ENCODE peak calls at places on chromosomes 16 and 17, in eight cellular contexts. Z is uterus, Q is IMR-90, D is hepatocyte, Y is left lung, I is adrenal gland, P is endothelial cell of umbilical vein, X is fibroblast of lung. G is an unnamed sample.

GRCh38 chr17:20998571-20999043 is 44.2 kb downstream of the USP22 start:
- DNase-seq in D (peak; percentile 3), Q (no peak), X (no peak), Y (no peak), I (no peak), P (no peak), Z (no peak), G (no peak)

GRCh38 chr16:85462405-85463227 is 150.5 kb upstream of the GSE1 start:
- DNase-seq in Z (peak; percentile 58), D (peak; percentile 80), Y (peak; percentile 72), Q (no peak), P (no peak), X (no peak), I (peak; percentile 45), G (no peak)

GRCh38 chr16:19238386-19238785 is 47.1 kb upstream of the CLEC19A start:
- DNase-seq in Z (no peak), P (no peak), Q (no peak), X (no peak), I (no peak), Y (no peak), D (no peak), G (no peak)

GRCh38 chr16:85716680-85717038 is 27.9 kb upstream of the GINS2 start:
- DNase-seq in D (no peak), P (no peak), I (no peak), Y (no peak), Q (no peak), X (no peak), Z (no peak), G (no peak)

GRCh38 chr17:48961516-48962233 is 6.7 kb downstream of the GIP start:
- DNase-seq in D (peak; percentile 83), Y (no peak), P (peak; percentile 40), X (peak; percentile 76), I (peak; percentile 38), Q (peak; percentile 63), Z (no peak), G (no peak)

GRCh38 chr16:85822145-85822544 is 22.6 kb downstream of the COX4I1 start:
- DNase-seq in Y (no peak), Z (no peak), X (no peak), Q (no peak), I (no peak), P (no peak), D (no peak), G (no peak)

GRCh38 chr17:67390646-67391480 is 13.8 kb downstream of the PITPNC1 start:
- DNase-seq in I (peak; percentile 65), X (peak; percentile 98), Y (peak; percentile 49), D (peak; percentile 46), Q (peak; percentile 99), P (peak; percentile 93), Z (no peak), G (peak; percentile 80)

GRCh38 chr16:65274576-65274975 is 152.7 kb upstream of the CDH11 start:
- DNase-seq in Z (no peak), Q (no peak), I (no peak), D (no peak), P (no peak), Y (no peak), X (peak; percentile 28), G (no peak)

GRCh38 chr16:11129378-11129781 is 126.6 kb downstream of the SOCS1 start:
- DNase-seq in P (no peak), Z (no peak), I (no peak), X (no peak), D (no peak), Q (no peak), Y (no peak), G (no peak)

GRCh38 chr16:22220076-22220453 is 14.0 kb downstream of the EEF2K start:
- DNase-seq in I (no peak), Q (peak; percentile 27), Y (no peak), Z (peak; percentile 75), X (peak; percentile 27), P (no peak), D (peak; percentile 28), G (no peak)

GRCh38 chr16:77322757-77323156 is 112.1 kb downstream of the ADAMTS18 start:
- DNase-seq in I (no peak), Y (no peak), X (no peak), Q (no peak), Z (no peak), P (no peak), D (no peak), G (no peak)

GRCh38 chr17:8148560-8148959 is 3.6 kb downstream of the PER1 start:
- DNase-seq in Z (no peak), Q (no peak), Y (no peak), D (no peak), I (no peak), X (no peak), P (no peak), G (no peak)

GRCh38 chr17:74873874-74874614 is 1.2 kb upstream of the FDXR start:
- DNase-seq in P (peak; percentile 15), Q (no peak), D (no peak), Z (no peak), X (no peak), I (no peak), Y (no peak), G (no peak)

GRCh38 chr16:35752012-35752772 is 2292.8 kb downstream of the TP53TG3F start:
- DNase-seq in Z (no peak), Y (no peak), Q (no peak), P (no peak), X (no peak), I (no peak), D (no peak), G (no peak)

GRCh38 chr16:3383045-3383448 is 17.8 kb downstream of the ZSCAN32 start:
- DNase-seq in X (no peak), Y (no peak), Z (no peak), D (no peak), Q (no peak), I (no peak), P (no peak), G (no peak)

GRCh38 chr16:83403751-83404150 is 404.0 kb upstream of the HSBP1 start:
- DNase-seq in Q (peak; percentile 85), P (no peak), Z (no peak), X (peak; percentile 93), I (no peak), D (no peak), Y (no peak), G (no peak)

GRCh38 chr17:38711792-38712571 is 6.9 kb downstream of the MLLT6 start:
- DNase-seq in D (no peak), X (no peak), I (no peak), Y (no peak), Q (no peak), Z (no peak), P (no peak), G (no peak)

GRCh38 chr17:82297280-82297803 is 20.1 kb downstream of the CD7 start:
- DNase-seq in P (peak; percentile 84), I (peak; percentile 92), D (peak; percentile 64), Z (peak; percentile 91), Y (peak; percentile 85), Q (no peak), X (peak; percentile 85), G (peak; percentile 97)

GRCh38 chr16:19175492-19176262 is 7.6 kb downstream of the SYT17 start:
- DNase-seq in Q (no peak), P (no peak), Y (no peak), X (no peak), Z (no peak), I (no peak), D (no peak), G (no peak)

GRCh38 chr16:74991268-74991592 is 6.3 kb upstream of the WDR59 start:
- DNase-seq in Z (no peak), D (no peak), I (no peak), P (no peak), Y (no peak), Q (no peak), X (no peak), G (no peak)
- H3K4me1 ChIP-seq in Z (no peaks in the 10 kb centered on the region), D (peaks cover 12% of the 10 kb centered on the region), I (peaks cover 14% of the 10 kb centered on the region), P (no peaks in the 10 kb centered on the region), Y (no peaks in the 10 kb centered on the region), Q (peaks cover 3% of the 10 kb centered on the region), X (no peaks in the 10 kb centered on the region), G (no peaks in the 10 kb centered on the region)

GRCh38 chr17:3569534-3570137 is 12.0 kb upstream of the TRPV3 start:
- DNase-seq in Y (no peak), P (no peak), Q (no peak), D (no peak), I (no peak), Z (no peak), X (no peak), G (no peak)
- H3K4me1 ChIP-seq in Y (no peaks in the 10 kb centered on the region), P (no peaks in the 10 kb centered on the region), Q (no peaks in the 10 kb centered on the region), D (no peaks in the 10 kb centered on the region), I (no peaks in the 10 kb centered on the region), Z (no peaks in the 10 kb centered on the region), X (no peaks in the 10 kb centered on the region), G (no peaks in the 10 kb centered on the region)

GRCh38 chr16:67157892-67158635 is 1.6 kb downstream of the TRADD start:
- DNase-seq in P (no peak), I (peak; percentile 18), Z (no peak), X (no peak), D (no peak), Y (no peak), Q (no peak), G (peak; percentile 71)

GRCh38 chr16:67157106-67157748 is 2.5 kb downstream of the TRADD start:
- DNase-seq in X (no peak), I (no peak), P (no peak), Z (no peak), D (no peak), Q (no peak), Y (no peak), G (no peak)

GRCh38 chr16:67156146-67156844 is 3.4 kb downstream of the TRADD start:
- DNase-seq in X (no peak), Q (no peak), Z (no peak), P (no peak), Y (no peak), I (peak; percentile 26), D (no peak), G (peak; percentile 78)

GRCh38 chr16:67161595-67162058 is 1.9 kb downstream of the FBXL8 start:
- DNase-seq in X (no peak), Y (no peak), D (no peak), Q (no peak), P (no peak), I (peak; percentile 67), Z (no peak), G (peak; percentile 85)

GRCh38 chr16:67158637-67159600 is 790 bp downstream of the TRADD start:
- DNase-seq in Z (no peak), X (peak; percentile 30), Q (no peak), I (peak; percentile 54), P (no peak), D (peak; percentile 56), Y (no peak), G (peak; percentile 93)
- H3K4me1 ChIP-seq in Z (peaks cover 32% of the 10 kb centered on the region), X (peaks cover 4% of the 10 kb centered on the region), Q (peaks cover 14% of the 10 kb centered on the region), I (peaks cover 49% of the 10 kb centered on the region), P (peaks cover 12% of the 10 kb centered on the region), D (peaks cover 30% of the 10 kb centered on the region), Y (peaks cover 66% of the 10 kb centered on the region), G (peaks cover 68% of the 10 kb centered on the region)

GRCh38 chr16:58028541-58029070 is 3.1 kb downstream of the MMP15 start:
- DNase-seq in I (no peak), P (no peak), Z (no peak), D (no peak), X (no peak), Y (no peak), Q (no peak), G (peak; percentile 75)

GRCh38 chr16:58026705-58027340 is 1.3 kb downstream of the MMP15 start:
- DNase-seq in Z (no peak), I (no peak), Y (no peak), P (no peak), X (no peak), D (peak; percentile 51), Q (no peak), G (peak; percentile 75)

GRCh38 chr16:58029410-58029809 is 3.9 kb downstream of the MMP15 start:
- DNase-seq in I (no peak), Z (no peak), Y (no peak), D (no peak), P (no peak), X (no peak), Q (no peak), G (peak; percentile 34)

GRCh38 chr16:58027341-58028167 is 2.0 kb downstream of the MMP15 start:
- DNase-seq in P (no peak), Q (no peak), I (peak; percentile 62), Z (no peak), Y (peak; percentile 63), D (peak; percentile 71), X (peak; percentile 25), G (peak; percentile 73)

GRCh38 chr16:58028168-58028455 is 2.6 kb downstream of the MMP15 start:
- DNase-seq in D (no peak), X (no peak), I (no peak), Q (no peak), Y (no peak), P (no peak), Z (no peak), G (peak; percentile 54)
- H3K4me1 ChIP-seq in D (peaks cover 31% of the 10 kb centered on the region), X (peaks cover 1% of the 10 kb centered on the region), I (peaks cover 65% of the 10 kb centered on the region), Q (peaks cover 4% of the 10 kb centered on the region), Y (peaks cover 83% of the 10 kb centered on the region), P (peaks cover 9% of the 10 kb centered on the region), Z (peaks cover under 1% of the 10 kb centered on the region), G (peaks cover 93% of the 10 kb centered on the region)

G was measured in spleen.